ENCODE peak calls at places on chromosome 19, in seven cellular contexts. A is GOT3, S is skeletal muscle cell, P is uterus, V is erythroblast, W is upper lobe of right lung, J is M059J. K is an unnamed sample.

GRCh38 chr19:18046066-18046718 is 38.2 kb downstream of the ARRDC2 start:
- DNase-seq in A (no peak), S (peak; percentile 72), P (no peak), V (no peak), W (no peak), J (peak; percentile 99), K (no peak)

GRCh38 chr19:17610384-17610783 is 54.9 kb downstream of the COLGALT1 start:
- DNase-seq in A (no peak), S (no peak), P (no peak), V (no peak), W (no peak), J (peak; percentile 40), K (no peak)

GRCh38 chr19:4425531-4425930 is 23.1 kb downstream of the CHAF1A start:
- DNase-seq in A (peak; percentile 15), S (peak; percentile 77), P (no peak), V (no peak), W (no peak), J (no peak), K (no peak)

GRCh38 chr19:12745166-12745897 is 6.3 kb upstream of the BEST2 start:
- DNase-seq in A (no peak), S (no peak), P (no peak), V (no peak), W (no peak), J (peak; percentile 38), K (no peak)

GRCh38 chr19:5990289-5990797 is 12.4 kb upstream of the RANBP3 start:
- DNase-seq in A (no peak), S (no peak), P (no peak), V (no peak), W (no peak), J (no peak), K (no peak)

GRCh38 chr19:35869327-35870123 is 1.2 kb downstream of the APLP1 start:
- DNase-seq in A (no peak), S (no peak), P (peak; percentile 63), V (peak; percentile 87), W (peak; percentile 83), J (peak; percentile 49), K (peak; percentile 88)

GRCh38 chr19:48624067-48624594 is 4.8 kb downstream of the SPHK2 start:
- DNase-seq in A (peak; percentile 71), S (peak; percentile 92), P (peak; percentile 98), V (peak; percentile 99), W (peak; percentile 99), J (peak; percentile 59), K (peak; percentile 98)

GRCh38 chr19:50723069-50723468 is at the start of gene CLEC11A:
- DNase-seq in A (peak; percentile 41), S (peak; percentile 38), P (peak; percentile 78), V (no peak), W (no peak), J (peak; percentile 40), K (no peak)

GRCh38 chr19:41426952-41427646 is at the start of gene B3GNT8:
- DNase-seq in A (no peak), S (peak; percentile 30), P (peak; percentile 79), V (peak; percentile 86), W (peak; percentile 96), J (no peak), K (peak; percentile 67)

GRCh38 chr19:42301646-42302204 is at the start of gene PRR19:
- DNase-seq in A (no peak), S (no peak), P (no peak), V (peak; percentile 85), W (no peak), J (no peak), K (peak; percentile 33)

GRCh38 chr19:7386308-7386707 is 37.6 kb downstream of the ARHGEF18 start:
- DNase-seq in A (no peak), S (no peak), P (no peak), V (no peak), W (no peak), J (peak; percentile 41), K (no peak)

GRCh38 chr19:6264077-6264445 is 15.7 kb downstream of the MLLT1 start:
- DNase-seq in A (no peak), S (peak; percentile 56), P (no peak), V (no peak), W (no peak), J (no peak), K (no peak)

GRCh38 chr19:40759352-40759751 is 8.3 kb downstream of the SNRPA start:
- DNase-seq in A (no peak), S (no peak), P (no peak), V (no peak), W (no peak), J (no peak), K (no peak)

GRCh38 chr19:43618921-43619261 is 538 bp downstream of the ZNF428 start:
- DNase-seq in A (no peak), S (no peak), P (peak; percentile 36), V (peak; percentile 82), W (no peak), J (no peak), K (peak; percentile 63)

GRCh38 chr19:6730153-6730804 is 7.1 kb downstream of the GPR108 start:
- DNase-seq in A (no peak), S (no peak), P (peak; percentile 44), V (peak; percentile 85), W (peak; percentile 96), J (no peak), K (peak; percentile 43)

GRCh38 chr19:33779849-33780248 is 16.8 kb upstream of the KCTD15 start:
- DNase-seq in A (no peak), S (no peak), P (no peak), V (no peak), W (no peak), J (no peak), K (no peak)

GRCh38 chr19:1779604-1779973 is 26.3 kb downstream of the ONECUT3 start:
- DNase-seq in A (no peak), S (no peak), P (no peak), V (no peak), W (no peak), J (no peak), K (no peak)

GRCh38 chr19:13078897-13079541 is 23.6 kb downstream of the LYL1 start:
- DNase-seq in A (no peak), S (no peak), P (peak; percentile 68), V (no peak), W (no peak), J (peak; percentile 16), K (no peak)

GRCh38 chr19:4556574-4557185 is 2.8 kb downstream of the SEMA6B start:
- DNase-seq in A (no peak), S (no peak), P (no peak), V (peak; percentile 89), W (peak; percentile 74), J (no peak), K (no peak)

GRCh38 chr19:49101160-49101559 is 13.0 kb upstream of the LIN7B start:
- DNase-seq in A (no peak), S (no peak), P (no peak), V (no peak), W (no peak), J (no peak), K (no peak)

K was measured in activated CD4-positive, alpha-beta memory T cell treated with anti-CD3 and anti-CD28 coated beads, Interleukin-2, amount 10 ng/mL, durations not matched to agents 7 days and 5 days.